ENCODE peak calls at places on chromosomes 2 and 18, in six cellular contexts. N is H1, O is IMR-90, P is mesenchymal stem cell, J is mesendoderm, I is trophoblast cell. G is an unnamed sample.

GRCh38 chr2:237931205-237931721 is 35.6 kb upstream of the UBE2F start:
- DNase-seq in P (peak), J (no peak), I (no peak), N (no peak), O (peak), G (no peak)

GRCh38 chr2:119366161-119366648 is 429 bp downstream of the C2orf76 start:
- DNase-seq in J (no peak), I (no peak), O (peak), N (no peak), P (peak), G (no peak)

GRCh38 chr2:8572712-8573233 is 109.1 kb upstream of the ID2 start:
- DNase-seq in P (no peak), O (no peak), J (no peak), I (no peak), N (no peak), G (no peak)

GRCh38 chr2:25614711-25615110 is 58.7 kb downstream of the DTNB start:
- DNase-seq in J (peak), O (no peak), P (no peak), I (peak), N (no peak), G (no peak)

GRCh38 chr18:79629249-79629558 is 50.4 kb upstream of the CTDP1 start:
- DNase-seq in P (no peak), O (no peak), I (no peak), J (no peak), N (no peak), G (no peak)

GRCh38 chr18:37339701-37340215 is 225.8 kb downstream of the CELF4 start:
- DNase-seq in J (no peak), P (no peak), O (no peak), I (no peak), N (no peak), G (no peak)

GRCh38 chr2:154992826-154993225 is 294.3 kb downstream of the KCNJ3 start:
- DNase-seq in I (no peak), P (no peak), O (no peak), N (no peak), J (no peak), G (no peak)

GRCh38 chr2:237613679-237614078 is 13.7 kb upstream of the LRRFIP1 start:
- DNase-seq in I (no peak), J (peak), N (no peak), O (no peak), P (no peak), G (no peak)

GRCh38 chr2:234978466-234979203 is 26.8 kb downstream of the SH3BP4 start:
- DNase-seq in I (no peak), N (no peak), O (peak), P (no peak), J (no peak), G (no peak)

GRCh38 chr2:227472265-227473018 is 486 bp downstream of the AGFG1 start:
- DNase-seq in P (peak), J (no peak), N (no peak), O (no peak), I (peak), G (no peak)

GRCh38 chr2:167941604-167942003 is 305.8 kb downstream of the STK39 start:
- DNase-seq in P (no peak), O (no peak), J (no peak), I (no peak), N (no peak), G (no peak)

GRCh38 chr2:172207916-172208315 is 105.2 kb upstream of the DLX2 start:
- DNase-seq in P (no peak), N (no peak), J (no peak), O (peak), I (peak), G (no peak)

GRCh38 chr2:159614534-159615186 is 1.7 kb downstream of the BAZ2B start:
- DNase-seq in I (no peak), O (peak), J (no peak), N (no peak), P (no peak), G (no peak)
- H2BK120ac ChIP-seq in I (no peak), O (peak), J (peak), N (no peak), P (peak), G (no peak)

GRCh38 chr2:232480201-232481190 is 7.1 kb downstream of the ECEL1 start:
- DNase-seq in N (no peak), P (no peak), J (no peak), I (no peak), O (no peak), G (no peak)
- H3K4ac ChIP-seq in N (no peak), P (no peak), J (no peak), I (no peak), O (no peak), G (no peak)

GRCh38 chr18:39594206-39594605 is 2028.6 kb upstream of the CELF4 start:
- DNase-seq in P (no peak), N (no peak), J (no peak), I (no peak), O (no peak), G (no peak)

GRCh38 chr18:39586696-39587095 is 2021.1 kb upstream of the CELF4 start:
- DNase-seq in P (no peak), I (peak), O (no peak), J (no peak), N (no peak), G (no peak)

GRCh38 chr18:39589496-39589895 is 2023.9 kb upstream of the CELF4 start:
- DNase-seq in N (no peak), P (no peak), J (no peak), O (no peak), I (no peak), G (no peak)

GRCh38 chr18:39596216-39596615 is 2030.6 kb upstream of the CELF4 start:
- DNase-seq in I (no peak), J (no peak), O (peak), N (no peak), P (peak), G (no peak)

DNA sequence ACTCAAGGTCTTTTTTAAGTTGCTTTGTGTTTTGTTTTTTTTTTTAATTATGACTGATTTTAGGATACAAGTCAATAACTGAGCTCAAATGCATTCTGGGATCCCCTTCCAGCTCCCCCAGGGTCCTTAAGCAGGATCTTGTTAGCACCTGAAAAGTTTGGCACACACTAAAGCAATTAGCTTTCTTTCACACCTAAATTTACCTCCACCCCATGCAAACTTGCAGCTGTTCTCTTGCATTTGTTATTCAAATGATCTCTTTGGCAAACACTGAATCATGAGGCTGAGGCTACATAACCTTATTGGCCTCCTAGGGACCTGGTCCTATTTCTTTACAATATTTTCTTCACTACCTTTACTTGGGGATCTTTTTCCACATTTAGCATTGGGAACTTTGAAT is 2026.0 kb upstream of the CELF4 start:
- DNase-seq in I (no peak), O (no peak), N (peak), P (no peak), J (peak), G (no peak)
- H3K4me3 ChIP-seq in I (no peak), O (no peak), N (peak), P (no peak), J (no peak), G (no peak)

DNA sequence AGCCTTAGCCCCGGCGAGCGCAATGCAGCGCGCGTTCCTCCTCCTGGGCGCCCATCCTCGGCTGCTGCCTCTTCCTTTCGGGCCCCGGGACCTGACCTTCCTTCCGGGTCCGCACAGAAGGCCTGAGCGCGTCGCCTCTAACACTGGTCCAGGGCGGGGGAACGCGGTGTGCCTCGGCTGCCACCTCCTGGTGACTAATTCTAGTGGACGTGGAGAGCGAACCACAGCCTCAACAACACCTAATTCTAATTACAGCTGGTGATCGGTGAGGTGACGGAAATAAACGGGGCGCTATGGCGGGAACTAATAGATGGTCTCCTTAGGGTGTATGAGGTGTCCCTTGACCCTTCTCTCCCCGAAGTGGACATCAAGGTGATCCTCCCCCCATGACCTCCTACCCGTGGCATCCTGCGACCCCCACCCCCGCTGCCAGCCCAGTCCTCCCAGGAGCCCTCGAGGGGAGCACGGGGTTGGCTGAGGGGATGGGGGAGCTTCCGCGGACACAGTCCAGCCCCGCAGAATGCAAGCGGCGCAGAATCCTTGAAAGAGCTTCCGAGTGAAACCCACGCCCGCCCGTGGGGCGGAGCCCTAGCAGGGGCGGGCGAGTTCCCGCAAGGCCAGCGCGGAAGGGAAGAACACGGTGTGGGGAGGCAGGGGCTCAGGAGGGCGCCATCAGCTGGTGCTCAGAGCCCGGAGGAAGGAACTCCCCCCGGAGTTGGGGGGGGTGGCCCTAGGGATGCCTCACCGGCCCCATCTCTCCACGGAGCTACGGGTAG is 12.8 kb upstream of the HMSD start:
- DNase-seq in O (peak), P (peak), J (peak), N (peak), I (peak), G (peak)
- H2BK120ac ChIP-seq in O (no peak), P (peak), J (no peak), N (no peak), I (no peak), G (no peak)

DNA sequence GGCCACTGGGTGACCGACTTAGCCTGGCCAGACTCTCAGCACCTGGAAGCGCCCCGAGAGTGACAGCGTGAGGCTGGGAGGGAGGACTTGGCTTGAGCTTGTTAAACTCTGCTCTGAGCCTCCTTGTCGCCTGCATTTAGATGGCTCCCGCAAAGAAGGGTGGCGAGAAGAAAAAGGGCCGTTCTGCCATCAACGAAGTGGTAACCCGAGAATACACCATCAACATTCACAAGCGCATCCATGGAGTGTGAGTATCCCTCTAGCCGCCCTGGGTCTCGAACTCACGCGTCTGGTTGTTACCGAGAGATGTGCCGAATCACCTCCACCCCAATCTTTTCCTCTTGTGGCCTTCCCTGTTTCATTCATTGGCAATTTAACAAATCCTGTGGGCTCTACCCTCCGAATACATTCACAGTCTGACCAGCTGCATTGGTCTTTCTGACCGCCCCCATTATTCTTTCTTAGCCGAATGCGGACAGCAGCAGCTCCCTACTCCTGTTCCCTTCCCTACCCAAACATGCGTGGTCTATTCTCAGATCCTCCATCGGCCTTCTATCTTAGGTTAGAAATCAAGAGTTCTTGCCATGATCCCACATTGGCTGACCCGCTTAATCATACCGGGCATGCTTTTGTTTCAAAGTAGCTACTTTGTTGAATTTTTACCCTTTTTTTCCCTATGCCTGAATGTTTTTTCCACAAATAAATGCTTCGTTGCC is 631 bp downstream of the RPL31 start:
- DNase-seq in O (no peak), J (no peak), P (peak), N (no peak), I (no peak), G (no peak)
- H3K4ac ChIP-seq in O (peak), J (peak), P (peak), N (peak), I (peak), G (peak)

GRCh38 chr2:174600349-174600748 is 2.7 kb upstream of the WIPF1 start:
- DNase-seq in J (no peak), N (no peak), I (no peak), P (no peak), O (no peak), G (no peak)
- H3K4me3 ChIP-seq in J (no peak), N (no peak), I (no peak), P (no peak), O (no peak), G (no peak)

G was measured in neuronal stem cell.